ENCODE peak calls at places on chromosomes 5 and 9, in eight cellular contexts. G is HCT116, F is fibroblast of the aortic adventitia, V is ovary, B is mammary epithelial cell, K is T-helper 1 cell, L is neuronal stem cell, M is tibial nerve. E is an unnamed sample.

GRCh38 chr9:71506821-71507220 is 261.5 kb downstream of the CEMIP2 start:
- DNase-seq in G (no peak), F (peak), V (no peak), B (peak), K (no peak), L (no peak), M (no peak), E (peak)

GRCh38 chr5:25649628-25650265 is 1005.0 kb upstream of the CDH10 start:
- DNase-seq in G (no peak), F (no peak), V (no peak), B (no peak), K (no peak), L (no peak), M (no peak), E (no peak)

GRCh38 chr5:41961736-41962135 is 36.7 kb downstream of the FBXO4 start:
- DNase-seq in G (no peak), F (no peak), V (no peak), B (no peak), K (no peak), L (no peak), M (no peak), E (no peak)

GRCh38 chr9:113152699-113153098 is 1.9 kb downstream of the SLC31A2 start:
- DNase-seq in G (no peak), F (no peak), V (no peak), B (peak), K (no peak), L (no peak), M (no peak), E (peak)

GRCh38 chr5:122929001-122929400 is 83.6 kb downstream of the SNX24 start:
- DNase-seq in G (no peak), F (no peak), V (no peak), B (no peak), K (no peak), L (no peak), M (no peak), E (no peak)

GRCh38 chr9:112049834-112050516 is 125.1 kb downstream of the SUSD1 start:
- DNase-seq in G (no peak), F (peak), V (no peak), B (no peak), K (no peak), L (no peak), M (no peak), E (peak)

GRCh38 chr5:151223447-151224264 is at the start of gene CCDC69:
- DNase-seq in G (peak), F (peak), V (peak), B (peak), K (no peak), L (peak), M (peak), E (peak)

GRCh38 chr5:148659641-148660345 is 5.5 kb upstream of the HTR4 start:
- DNase-seq in G (no peak), F (no peak), V (no peak), B (no peak), K (no peak), L (no peak), M (no peak), E (no peak)